ENCODE peak calls at places on chromosome 2, in nine cellular contexts. One of them, this sample, is unnamed.

GRCh38 chr2:166494140-166494544 is at the start of gene SCN7A:
- DNase-seq in GM13977: no peak
- DNase-seq in foreskin fibroblast: peak; percentile 19
- DNase-seq in tibial artery: no peak
- DNase-seq in lower leg skin: peak; percentile 84
- DNase-seq in choroid plexus epithelial cell: peak; percentile 53
- DNase-seq in AG09309: no peak
- DNase-seq in prostate gland: peak; percentile 4
- DNase-seq in tibial nerve: peak; percentile 74
- DNase-seq in this sample: peak; percentile 78

GRCh38 chr2:69149631-69150215 is 136.7 kb downstream of the ANTXR1 start:
- DNase-seq in GM13977: no peak
- DNase-seq in foreskin fibroblast: no peak
- DNase-seq in tibial artery: peak; percentile 59
- DNase-seq in lower leg skin: peak; percentile 87
- DNase-seq in choroid plexus epithelial cell: peak; percentile 72
- DNase-seq in AG09309: peak; percentile 68
- DNase-seq in prostate gland: no peak
- DNase-seq in tibial nerve: no peak
- DNase-seq in this sample: no peak

GRCh38 chr2:121075641-121076500 is 209.1 kb downstream of the TFCP2L1 start:
- DNase-seq in GM13977: no peak
- DNase-seq in foreskin fibroblast: no peak
- DNase-seq in tibial artery: no peak
- DNase-seq in lower leg skin: no peak
- DNase-seq in choroid plexus epithelial cell: no peak
- DNase-seq in AG09309: no peak
- DNase-seq in prostate gland: no peak
- DNase-seq in tibial nerve: no peak
- DNase-seq in this sample: no peak

GRCh38 chr2:26712486-26713465 is 20.3 kb downstream of the KCNK3 start:
- DNase-seq in GM13977: no peak
- DNase-seq in foreskin fibroblast: no peak
- DNase-seq in tibial artery: no peak
- DNase-seq in lower leg skin: no peak
- DNase-seq in choroid plexus epithelial cell: no peak
- DNase-seq in AG09309: no peak
- DNase-seq in prostate gland: no peak
- DNase-seq in tibial nerve: no peak
- DNase-seq in this sample: no peak

GRCh38 chr2:129604560-129604959 is 374.9 kb upstream of the RAB6C start:
- DNase-seq in GM13977: no peak
- DNase-seq in foreskin fibroblast: no peak
- DNase-seq in tibial artery: no peak
- DNase-seq in lower leg skin: no peak
- DNase-seq in choroid plexus epithelial cell: no peak
- DNase-seq in AG09309: no peak
- DNase-seq in prostate gland: no peak
- DNase-seq in tibial nerve: no peak
- DNase-seq in this sample: no peak

GRCh38 chr2:46915281-46915810 is at the start of gene MCFD2:
- DNase-seq in GM13977: no peak
- DNase-seq in foreskin fibroblast: no peak
- DNase-seq in tibial artery: peak; percentile 47
- DNase-seq in lower leg skin: peak; percentile 91
- DNase-seq in choroid plexus epithelial cell: peak; percentile 23
- DNase-seq in AG09309: no peak
- DNase-seq in prostate gland: peak; percentile 12
- DNase-seq in tibial nerve: no peak
- DNase-seq in this sample: peak; percentile 33

GRCh38 chr2:235669983-235670962 is 176.4 kb downstream of the AGAP1 start:
- DNase-seq in GM13977: no peak
- DNase-seq in foreskin fibroblast: peak; percentile 79
- DNase-seq in tibial artery: peak; percentile 50
- DNase-seq in lower leg skin: peak; percentile 93
- DNase-seq in choroid plexus epithelial cell: peak; percentile 87
- DNase-seq in AG09309: peak; percentile 39
- DNase-seq in prostate gland: peak; percentile 49
- DNase-seq in tibial nerve: peak; percentile 33
- DNase-seq in this sample: no peak

GRCh38 chr2:205680067-205680466 is 2.2 kb upstream of the NRP2 start:
- DNase-seq in GM13977: peak; percentile 62
- DNase-seq in foreskin fibroblast: peak; percentile 69
- DNase-seq in tibial artery: no peak
- DNase-seq in lower leg skin: no peak
- DNase-seq in choroid plexus epithelial cell: peak; percentile 97
- DNase-seq in AG09309: no peak
- DNase-seq in prostate gland: no peak
- DNase-seq in tibial nerve: no peak
- DNase-seq in this sample: peak; percentile 53

GRCh38 chr2:226794751-226795171 is 4.9 kb downstream of the IRS1 start:
- DNase-seq in GM13977: no peak
- DNase-seq in foreskin fibroblast: peak; percentile 60
- DNase-seq in tibial artery: no peak
- DNase-seq in lower leg skin: peak; percentile 52
- DNase-seq in choroid plexus epithelial cell: peak; percentile 86
- DNase-seq in AG09309: no peak
- DNase-seq in prostate gland: peak; percentile 30
- DNase-seq in tibial nerve: no peak
- DNase-seq in this sample: no peak

GRCh38 chr2:24616606-24617005 is 125.6 kb downstream of the NCOA1 start:
- DNase-seq in GM13977: no peak
- DNase-seq in foreskin fibroblast: no peak
- DNase-seq in tibial artery: no peak
- DNase-seq in lower leg skin: no peak
- DNase-seq in choroid plexus epithelial cell: no peak
- DNase-seq in AG09309: no peak
- DNase-seq in prostate gland: no peak
- DNase-seq in tibial nerve: no peak
- DNase-seq in this sample: no peak

GRCh38 chr2:121059651-121060649 is 225.1 kb downstream of the TFCP2L1 start:
- DNase-seq in GM13977: no peak
- DNase-seq in foreskin fibroblast: no peak
- DNase-seq in tibial artery: no peak
- DNase-seq in lower leg skin: no peak
- DNase-seq in choroid plexus epithelial cell: no peak
- DNase-seq in AG09309: no peak
- DNase-seq in prostate gland: no peak
- DNase-seq in tibial nerve: no peak
- DNase-seq in this sample: no peak

GRCh38 chr2:176491172-176491904 is 222.1 kb downstream of the MTX2 start:
- DNase-seq in GM13977: peak; percentile 87
- DNase-seq in foreskin fibroblast: peak; percentile 99
- DNase-seq in tibial artery: peak; percentile 69
- DNase-seq in lower leg skin: peak; percentile 91
- DNase-seq in choroid plexus epithelial cell: peak; percentile 93
- DNase-seq in AG09309: peak; percentile 99
- DNase-seq in prostate gland: peak; percentile 8
- DNase-seq in tibial nerve: peak; percentile 68
- DNase-seq in this sample: peak; percentile 42

GRCh38 chr2:114426111-114426510 is 16.3 kb upstream of the DPP10 start:
- DNase-seq in GM13977: no peak
- DNase-seq in foreskin fibroblast: no peak
- DNase-seq in tibial artery: peak; percentile 21
- DNase-seq in lower leg skin: no peak
- DNase-seq in choroid plexus epithelial cell: no peak
- DNase-seq in AG09309: no peak
- DNase-seq in prostate gland: no peak
- DNase-seq in tibial nerve: no peak
- DNase-seq in this sample: no peak

GRCh38 chr2:169395821-169396374 is 33.6 kb upstream of the LRP2 start:
- DNase-seq in GM13977: no peak
- DNase-seq in foreskin fibroblast: no peak
- DNase-seq in tibial artery: no peak
- DNase-seq in lower leg skin: no peak
- DNase-seq in choroid plexus epithelial cell: no peak
- DNase-seq in AG09309: no peak
- DNase-seq in prostate gland: no peak
- DNase-seq in tibial nerve: no peak
- DNase-seq in this sample: no peak

GRCh38 chr2:169393068-169393590 is 30.8 kb upstream of the LRP2 start:
- DNase-seq in GM13977: peak; percentile 26
- DNase-seq in foreskin fibroblast: no peak
- DNase-seq in tibial artery: no peak
- DNase-seq in lower leg skin: no peak
- DNase-seq in choroid plexus epithelial cell: no peak
- DNase-seq in AG09309: no peak
- DNase-seq in prostate gland: no peak
- DNase-seq in tibial nerve: no peak
- DNase-seq in this sample: no peak

DNA sequence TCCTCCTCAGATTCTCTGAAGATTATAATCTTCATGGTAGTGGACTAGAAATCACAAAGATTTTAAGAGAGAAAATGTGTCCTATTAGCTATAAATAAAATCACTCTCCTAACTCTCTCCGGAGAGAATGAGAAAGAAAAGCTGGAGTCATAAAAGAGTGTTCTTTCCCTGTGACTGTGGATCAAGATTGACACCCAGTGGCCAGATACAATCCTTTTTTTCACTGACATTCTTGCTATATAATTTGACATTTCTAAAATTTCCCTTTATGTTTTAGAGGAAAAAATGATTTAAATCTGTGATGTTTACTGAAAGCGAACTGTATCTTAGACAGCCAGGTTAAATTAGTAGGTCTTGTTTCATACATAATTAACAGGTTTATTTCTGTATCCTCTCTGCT is 35.4 kb upstream of the LRP2 start:
- DNase-seq in GM13977: peak; percentile 23
- DNase-seq in foreskin fibroblast: no peak
- DNase-seq in tibial artery: no peak
- DNase-seq in lower leg skin: no peak
- DNase-seq in choroid plexus epithelial cell: peak; percentile 31
- DNase-seq in AG09309: no peak
- DNase-seq in prostate gland: no peak
- DNase-seq in tibial nerve: no peak
- DNase-seq in this sample: no peak
- TF ChIP-seq CTCF in GM13977: peak; percentile 44
- TF ChIP-seq CTCF in foreskin fibroblast: no peak
- TF ChIP-seq CTCF in tibial artery: no peak
- TF ChIP-seq CTCF in lower leg skin: no peak
- TF ChIP-seq CTCF in choroid plexus epithelial cell: peak; percentile 39
- TF ChIP-seq CTCF in AG09309: peak; percentile 7
- TF ChIP-seq CTCF in prostate gland: peak; percentile 42
- TF ChIP-seq CTCF in tibial nerve: no peak
- TF ChIP-seq CTCF in this sample: no peak

DNA sequence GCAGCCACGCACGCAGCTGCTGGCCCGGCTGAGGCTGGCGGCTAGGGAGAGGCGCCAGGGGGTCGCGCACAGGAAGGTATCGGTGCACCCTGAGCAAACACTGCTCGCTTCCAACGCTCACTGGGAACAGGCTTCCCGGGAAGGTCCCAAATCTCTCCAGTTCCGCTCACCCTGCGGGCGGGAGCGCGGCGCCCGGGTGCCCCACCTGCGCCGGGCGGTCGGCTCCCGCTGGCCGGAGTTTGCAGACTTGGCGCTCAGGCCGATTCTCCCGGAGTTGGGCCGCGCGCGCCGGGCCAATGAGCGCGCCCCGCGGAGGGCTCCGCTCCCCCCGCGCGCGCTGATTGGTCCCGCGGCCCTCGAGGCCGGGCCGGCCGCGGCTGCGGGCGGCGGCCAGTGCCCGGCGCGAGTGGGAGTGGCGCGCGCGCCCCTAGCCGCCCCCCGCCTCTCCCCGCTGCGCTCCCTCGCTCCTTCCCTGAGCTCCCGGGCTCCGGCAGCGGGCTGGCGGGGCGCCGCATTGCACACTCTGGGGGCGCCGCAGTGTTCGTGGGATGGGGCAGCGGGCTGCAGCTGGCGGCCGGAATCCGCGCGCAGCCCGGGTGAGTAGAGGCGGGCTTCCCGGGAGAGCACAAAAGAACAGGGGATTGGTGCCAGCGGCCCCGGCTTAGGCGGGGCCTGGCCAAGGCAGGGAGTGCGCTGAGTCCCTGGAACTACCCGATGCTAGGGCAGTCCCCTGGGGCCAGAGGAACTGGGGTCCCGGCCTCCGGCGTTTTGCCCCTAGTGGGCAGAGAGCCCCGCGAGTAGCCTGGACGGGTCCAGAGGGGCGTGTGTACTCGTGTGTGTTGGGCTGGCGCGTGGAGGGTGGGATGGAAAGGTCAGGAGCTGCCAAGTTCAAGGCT is at the start of gene LYPD6:
- DNase-seq in GM13977: peak; percentile 83
- DNase-seq in foreskin fibroblast: peak; percentile 76
- DNase-seq in tibial artery: peak; percentile 30
- DNase-seq in lower leg skin: peak; percentile 87
- DNase-seq in choroid plexus epithelial cell: peak; percentile 36
- DNase-seq in AG09309: peak; percentile 18
- DNase-seq in prostate gland: peak; percentile 74
- DNase-seq in tibial nerve: peak; percentile 49
- DNase-seq in this sample: peak; percentile 57
- TF ChIP-seq CTCF in GM13977: no peak
- TF ChIP-seq CTCF in foreskin fibroblast: no peak
- TF ChIP-seq CTCF in tibial artery: no peak
- TF ChIP-seq CTCF in lower leg skin: no peak
- TF ChIP-seq CTCF in choroid plexus epithelial cell: no peak
- TF ChIP-seq CTCF in AG09309: no peak
- TF ChIP-seq CTCF in prostate gland: no peak
- TF ChIP-seq CTCF in tibial nerve: no peak
- TF ChIP-seq CTCF in this sample: no peak

GRCh38 chr2:38037757-38038615 is 38.0 kb downstream of the CYP1B1 start:
- DNase-seq in GM13977: peak; percentile 59
- DNase-seq in foreskin fibroblast: peak; percentile 28
- DNase-seq in tibial artery: peak; percentile 56
- DNase-seq in lower leg skin: no peak
- DNase-seq in choroid plexus epithelial cell: peak; percentile 92
- DNase-seq in AG09309: no peak
- DNase-seq in prostate gland: peak; percentile 14
- DNase-seq in tibial nerve: no peak
- DNase-seq in this sample: no peak
- TF ChIP-seq CTCF in GM13977: peak; percentile 69
- TF ChIP-seq CTCF in foreskin fibroblast: peak; percentile 45
- TF ChIP-seq CTCF in tibial artery: peak; percentile 13
- TF ChIP-seq CTCF in lower leg skin: no peak
- TF ChIP-seq CTCF in choroid plexus epithelial cell: peak; percentile 70
- TF ChIP-seq CTCF in AG09309: peak; percentile 60
- TF ChIP-seq CTCF in prostate gland: peak; percentile 33
- TF ChIP-seq CTCF in tibial nerve: no peak
- TF ChIP-seq CTCF in this sample: no peak

DNA sequence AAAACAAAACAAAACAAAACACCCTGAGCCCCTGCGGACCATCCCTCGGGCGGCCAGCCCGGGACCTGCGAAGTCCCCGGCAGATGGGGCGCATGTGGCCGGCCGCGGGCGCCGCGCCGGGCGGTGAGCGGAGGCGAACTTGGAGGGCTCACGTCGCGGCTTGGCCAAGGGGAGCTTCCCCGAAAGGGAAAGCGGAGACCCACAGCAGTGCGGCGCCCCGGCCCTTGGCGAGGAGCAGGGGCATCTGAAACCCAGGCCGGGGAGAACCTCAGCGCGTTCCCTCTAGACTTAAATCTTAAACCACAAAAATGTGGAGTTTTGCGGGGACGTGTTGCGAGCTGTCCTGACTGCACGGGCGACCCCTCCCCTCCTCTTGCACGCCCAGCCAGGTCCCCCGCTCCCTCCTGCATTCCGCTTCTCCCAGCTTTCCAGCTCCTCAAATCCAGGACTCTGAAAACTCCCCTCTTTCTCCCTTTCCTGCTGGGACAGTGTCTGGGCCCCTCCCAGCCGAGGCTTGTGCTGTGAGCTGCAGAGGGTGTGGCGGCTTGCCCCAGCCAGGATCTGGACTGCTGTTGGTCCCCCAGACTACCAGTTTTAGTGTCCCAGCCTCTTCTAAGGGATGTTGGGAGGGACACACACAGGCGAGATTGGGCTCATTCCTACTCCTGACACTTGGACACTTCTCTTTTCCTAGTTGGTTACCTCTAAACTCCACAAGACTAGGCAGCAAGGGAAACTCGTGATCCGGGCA is 1.3 kb downstream of the FMNL2 start:
- DNase-seq in GM13977: peak; percentile 61
- DNase-seq in foreskin fibroblast: no peak
- DNase-seq in tibial artery: peak; percentile 83
- DNase-seq in lower leg skin: peak; percentile 93
- DNase-seq in choroid plexus epithelial cell: peak; percentile 53
- DNase-seq in AG09309: no peak
- DNase-seq in prostate gland: peak; percentile 41
- DNase-seq in tibial nerve: peak; percentile 61
- DNase-seq in this sample: peak; percentile 55
- TF ChIP-seq CTCF in GM13977: no peak
- TF ChIP-seq CTCF in foreskin fibroblast: no peak
- TF ChIP-seq CTCF in tibial artery: no peak
- TF ChIP-seq CTCF in lower leg skin: no peak
- TF ChIP-seq CTCF in choroid plexus epithelial cell: no peak
- TF ChIP-seq CTCF in AG09309: no peak
- TF ChIP-seq CTCF in prostate gland: no peak
- TF ChIP-seq CTCF in tibial nerve: no peak
- TF ChIP-seq CTCF in this sample: no peak

This sample was measured in lung.